ENCODE peak calls at places on chromosome 13, in ten cellular contexts. One of them, this sample, is unnamed.

GRCh38 chr13:28611021-28611420 is 47.9 kb upstream of the POMP start:
- DNase-seq in spleen: no peak
- DNase-seq in effector memory CD4-positive, alpha-beta T cell: no peak
- DNase-seq in Right ventricle myocardium superior: no peak
- DNase-seq in dermis microvascular lymphatic vessel endothelial cell: peak; percentile 17
- DNase-seq in stimulated activated CD4-positive, alpha-beta T cell treated with anti-CD3 and anti-CD28 coated beads, Interleukin-12 subunit alpha, Interleukin-12 subunit beta, amount 100 ng/mL, for 4 hours: no peak
- DNase-seq in colonic mucosa: no peak
- DNase-seq in GM03348: no peak
- DNase-seq in T-helper 9 cell: no peak
- DNase-seq in activated CD8-positive, alpha-beta memory T cell treated with anti-CD3 and anti-CD28 coated beads for 4 hours: no peak
- DNase-seq in this sample: no peak

GRCh38 chr13:91203430-91203829 is 144.1 kb upstream of the MIR17HG start:
- DNase-seq in spleen: no peak
- DNase-seq in effector memory CD4-positive, alpha-beta T cell: no peak
- DNase-seq in Right ventricle myocardium superior: no peak
- DNase-seq in dermis microvascular lymphatic vessel endothelial cell: no peak
- DNase-seq in stimulated activated CD4-positive, alpha-beta T cell treated with anti-CD3 and anti-CD28 coated beads, Interleukin-12 subunit alpha, Interleukin-12 subunit beta, amount 100 ng/mL, for 4 hours: no peak
- DNase-seq in colonic mucosa: no peak
- DNase-seq in GM03348: no peak
- DNase-seq in T-helper 9 cell: no peak
- DNase-seq in activated CD8-positive, alpha-beta memory T cell treated with anti-CD3 and anti-CD28 coated beads for 4 hours: no peak
- DNase-seq in this sample: no peak

GRCh38 chr13:33169273-33169980 is 116.1 kb downstream of the STARD13 start:
- DNase-seq in spleen: no peak
- DNase-seq in effector memory CD4-positive, alpha-beta T cell: no peak
- DNase-seq in Right ventricle myocardium superior: no peak
- DNase-seq in dermis microvascular lymphatic vessel endothelial cell: peak; percentile 68
- DNase-seq in stimulated activated CD4-positive, alpha-beta T cell treated with anti-CD3 and anti-CD28 coated beads, Interleukin-12 subunit alpha, Interleukin-12 subunit beta, amount 100 ng/mL, for 4 hours: no peak
- DNase-seq in colonic mucosa: no peak
- DNase-seq in GM03348: peak; percentile 42
- DNase-seq in T-helper 9 cell: no peak
- DNase-seq in activated CD8-positive, alpha-beta memory T cell treated with anti-CD3 and anti-CD28 coated beads for 4 hours: no peak
- DNase-seq in this sample: peak; percentile 59

GRCh38 chr13:34310539-34310938 is 492.6 kb downstream of the RFC3 start:
- DNase-seq in spleen: no peak
- DNase-seq in effector memory CD4-positive, alpha-beta T cell: no peak
- DNase-seq in Right ventricle myocardium superior: no peak
- DNase-seq in dermis microvascular lymphatic vessel endothelial cell: no peak
- DNase-seq in stimulated activated CD4-positive, alpha-beta T cell treated with anti-CD3 and anti-CD28 coated beads, Interleukin-12 subunit alpha, Interleukin-12 subunit beta, amount 100 ng/mL, for 4 hours: no peak
- DNase-seq in colonic mucosa: no peak
- DNase-seq in GM03348: no peak
- DNase-seq in T-helper 9 cell: no peak
- DNase-seq in activated CD8-positive, alpha-beta memory T cell treated with anti-CD3 and anti-CD28 coated beads for 4 hours: no peak
- DNase-seq in this sample: no peak

GRCh38 chr13:52070929-52071523 is 46.5 kb downstream of the UTP14C start:
- DNase-seq in spleen: no peak
- DNase-seq in effector memory CD4-positive, alpha-beta T cell: no peak
- DNase-seq in Right ventricle myocardium superior: no peak
- DNase-seq in dermis microvascular lymphatic vessel endothelial cell: peak; percentile 18
- DNase-seq in stimulated activated CD4-positive, alpha-beta T cell treated with anti-CD3 and anti-CD28 coated beads, Interleukin-12 subunit alpha, Interleukin-12 subunit beta, amount 100 ng/mL, for 4 hours: no peak
- DNase-seq in colonic mucosa: no peak
- DNase-seq in GM03348: peak; percentile 33
- DNase-seq in T-helper 9 cell: no peak
- DNase-seq in activated CD8-positive, alpha-beta memory T cell treated with anti-CD3 and anti-CD28 coated beads for 4 hours: no peak
- DNase-seq in this sample: no peak

GRCh38 chr13:111937763-111938375 is 129.1 kb upstream of the SOX1 start:
- DNase-seq in spleen: peak; percentile 63
- DNase-seq in effector memory CD4-positive, alpha-beta T cell: no peak
- DNase-seq in Right ventricle myocardium superior: no peak
- DNase-seq in dermis microvascular lymphatic vessel endothelial cell: no peak
- DNase-seq in stimulated activated CD4-positive, alpha-beta T cell treated with anti-CD3 and anti-CD28 coated beads, Interleukin-12 subunit alpha, Interleukin-12 subunit beta, amount 100 ng/mL, for 4 hours: no peak
- DNase-seq in colonic mucosa: no peak
- DNase-seq in GM03348: no peak
- DNase-seq in T-helper 9 cell: no peak
- DNase-seq in activated CD8-positive, alpha-beta memory T cell treated with anti-CD3 and anti-CD28 coated beads for 4 hours: no peak
- DNase-seq in this sample: no peak

GRCh38 chr13:49524740-49525501 is 29.2 kb downstream of the PHF11 start:
- DNase-seq in spleen: no peak
- DNase-seq in effector memory CD4-positive, alpha-beta T cell: no peak
- DNase-seq in Right ventricle myocardium superior: no peak
- DNase-seq in dermis microvascular lymphatic vessel endothelial cell: no peak
- DNase-seq in stimulated activated CD4-positive, alpha-beta T cell treated with anti-CD3 and anti-CD28 coated beads, Interleukin-12 subunit alpha, Interleukin-12 subunit beta, amount 100 ng/mL, for 4 hours: no peak
- DNase-seq in colonic mucosa: no peak
- DNase-seq in GM03348: no peak
- DNase-seq in T-helper 9 cell: no peak
- DNase-seq in activated CD8-positive, alpha-beta memory T cell treated with anti-CD3 and anti-CD28 coated beads for 4 hours: no peak
- DNase-seq in this sample: peak; percentile 21

GRCh38 chr13:23898101-23898500 is 799 bp upstream of the C1QTNF9B start:
- DNase-seq in spleen: no peak
- DNase-seq in effector memory CD4-positive, alpha-beta T cell: no peak
- DNase-seq in Right ventricle myocardium superior: no peak
- DNase-seq in dermis microvascular lymphatic vessel endothelial cell: no peak
- DNase-seq in stimulated activated CD4-positive, alpha-beta T cell treated with anti-CD3 and anti-CD28 coated beads, Interleukin-12 subunit alpha, Interleukin-12 subunit beta, amount 100 ng/mL, for 4 hours: no peak
- DNase-seq in colonic mucosa: peak; percentile 35
- DNase-seq in GM03348: peak; percentile 77
- DNase-seq in T-helper 9 cell: no peak
- DNase-seq in activated CD8-positive, alpha-beta memory T cell treated with anti-CD3 and anti-CD28 coated beads for 4 hours: no peak
- DNase-seq in this sample: peak; percentile 26

GRCh38 chr13:65292488-65292901 is 1937.6 kb downstream of the PCDH9 start:
- DNase-seq in spleen: no peak
- DNase-seq in effector memory CD4-positive, alpha-beta T cell: no peak
- DNase-seq in Right ventricle myocardium superior: no peak
- DNase-seq in dermis microvascular lymphatic vessel endothelial cell: peak; percentile 24
- DNase-seq in stimulated activated CD4-positive, alpha-beta T cell treated with anti-CD3 and anti-CD28 coated beads, Interleukin-12 subunit alpha, Interleukin-12 subunit beta, amount 100 ng/mL, for 4 hours: no peak
- DNase-seq in colonic mucosa: no peak
- DNase-seq in GM03348: peak; percentile 36
- DNase-seq in T-helper 9 cell: no peak
- DNase-seq in activated CD8-positive, alpha-beta memory T cell treated with anti-CD3 and anti-CD28 coated beads for 4 hours: no peak
- DNase-seq in this sample: no peak

GRCh38 chr13:80871481-80871880 is 530.6 kb upstream of the SPRY2 start:
- DNase-seq in spleen: no peak
- DNase-seq in effector memory CD4-positive, alpha-beta T cell: no peak
- DNase-seq in Right ventricle myocardium superior: no peak
- DNase-seq in dermis microvascular lymphatic vessel endothelial cell: peak; percentile 89
- DNase-seq in stimulated activated CD4-positive, alpha-beta T cell treated with anti-CD3 and anti-CD28 coated beads, Interleukin-12 subunit alpha, Interleukin-12 subunit beta, amount 100 ng/mL, for 4 hours: no peak
- DNase-seq in colonic mucosa: no peak
- DNase-seq in GM03348: no peak
- DNase-seq in T-helper 9 cell: no peak
- DNase-seq in activated CD8-positive, alpha-beta memory T cell treated with anti-CD3 and anti-CD28 coated beads for 4 hours: no peak
- DNase-seq in this sample: peak; percentile 35

GRCh38 chr13:66264976-66265375 is 965.2 kb downstream of the PCDH9 start:
- DNase-seq in spleen: no peak
- DNase-seq in effector memory CD4-positive, alpha-beta T cell: no peak
- DNase-seq in Right ventricle myocardium superior: no peak
- DNase-seq in dermis microvascular lymphatic vessel endothelial cell: no peak
- DNase-seq in stimulated activated CD4-positive, alpha-beta T cell treated with anti-CD3 and anti-CD28 coated beads, Interleukin-12 subunit alpha, Interleukin-12 subunit beta, amount 100 ng/mL, for 4 hours: no peak
- DNase-seq in colonic mucosa: no peak
- DNase-seq in GM03348: no peak
- DNase-seq in T-helper 9 cell: no peak
- DNase-seq in activated CD8-positive, alpha-beta memory T cell treated with anti-CD3 and anti-CD28 coated beads for 4 hours: no peak
- DNase-seq in this sample: peak; percentile 7

GRCh38 chr13:52405369-52405766 is 604 bp downstream of the THSD1 start:
- DNase-seq in spleen: no peak
- DNase-seq in effector memory CD4-positive, alpha-beta T cell: no peak
- DNase-seq in Right ventricle myocardium superior: no peak
- DNase-seq in dermis microvascular lymphatic vessel endothelial cell: peak; percentile 5
- DNase-seq in stimulated activated CD4-positive, alpha-beta T cell treated with anti-CD3 and anti-CD28 coated beads, Interleukin-12 subunit alpha, Interleukin-12 subunit beta, amount 100 ng/mL, for 4 hours: no peak
- DNase-seq in colonic mucosa: no peak
- DNase-seq in GM03348: peak; percentile 24
- DNase-seq in T-helper 9 cell: no peak
- DNase-seq in activated CD8-positive, alpha-beta memory T cell treated with anti-CD3 and anti-CD28 coated beads for 4 hours: no peak
- DNase-seq in this sample: no peak

GRCh38 chr13:64529874-64530485 is 2700.2 kb downstream of the PCDH9 start:
- DNase-seq in spleen: no peak
- DNase-seq in effector memory CD4-positive, alpha-beta T cell: no peak
- DNase-seq in Right ventricle myocardium superior: no peak
- DNase-seq in dermis microvascular lymphatic vessel endothelial cell: no peak
- DNase-seq in stimulated activated CD4-positive, alpha-beta T cell treated with anti-CD3 and anti-CD28 coated beads, Interleukin-12 subunit alpha, Interleukin-12 subunit beta, amount 100 ng/mL, for 4 hours: no peak
- DNase-seq in colonic mucosa: no peak
- DNase-seq in GM03348: peak; percentile 17
- DNase-seq in T-helper 9 cell: no peak
- DNase-seq in activated CD8-positive, alpha-beta memory T cell treated with anti-CD3 and anti-CD28 coated beads for 4 hours: no peak
- DNase-seq in this sample: no peak

GRCh38 chr13:75906315-75906714 is 270.2 kb downstream of the LMO7 start:
- DNase-seq in spleen: no peak
- DNase-seq in effector memory CD4-positive, alpha-beta T cell: no peak
- DNase-seq in Right ventricle myocardium superior: no peak
- DNase-seq in dermis microvascular lymphatic vessel endothelial cell: no peak
- DNase-seq in stimulated activated CD4-positive, alpha-beta T cell treated with anti-CD3 and anti-CD28 coated beads, Interleukin-12 subunit alpha, Interleukin-12 subunit beta, amount 100 ng/mL, for 4 hours: no peak
- DNase-seq in colonic mucosa: no peak
- DNase-seq in GM03348: no peak
- DNase-seq in T-helper 9 cell: no peak
- DNase-seq in activated CD8-positive, alpha-beta memory T cell treated with anti-CD3 and anti-CD28 coated beads for 4 hours: no peak
- DNase-seq in this sample: no peak

GRCh38 chr13:31485651-31486051 is 253.7 kb upstream of the RXFP2 start:
- DNase-seq in spleen: no peak
- DNase-seq in effector memory CD4-positive, alpha-beta T cell: no peak
- DNase-seq in Right ventricle myocardium superior: no peak
- DNase-seq in dermis microvascular lymphatic vessel endothelial cell: no peak
- DNase-seq in stimulated activated CD4-positive, alpha-beta T cell treated with anti-CD3 and anti-CD28 coated beads, Interleukin-12 subunit alpha, Interleukin-12 subunit beta, amount 100 ng/mL, for 4 hours: no peak
- DNase-seq in colonic mucosa: no peak
- DNase-seq in GM03348: no peak
- DNase-seq in T-helper 9 cell: no peak
- DNase-seq in activated CD8-positive, alpha-beta memory T cell treated with anti-CD3 and anti-CD28 coated beads for 4 hours: no peak
- DNase-seq in this sample: peak; percentile 44

GRCh38 chr13:102799544-102800144 is 725 bp downstream of the BIVM start:
- DNase-seq in spleen: peak; percentile 84
- DNase-seq in effector memory CD4-positive, alpha-beta T cell: no peak
- DNase-seq in Right ventricle myocardium superior: peak; percentile 65
- DNase-seq in dermis microvascular lymphatic vessel endothelial cell: peak; percentile 33
- DNase-seq in stimulated activated CD4-positive, alpha-beta T cell treated with anti-CD3 and anti-CD28 coated beads, Interleukin-12 subunit alpha, Interleukin-12 subunit beta, amount 100 ng/mL, for 4 hours: peak; percentile 3
- DNase-seq in colonic mucosa: no peak
- DNase-seq in GM03348: peak; percentile 55
- DNase-seq in T-helper 9 cell: no peak
- DNase-seq in activated CD8-positive, alpha-beta memory T cell treated with anti-CD3 and anti-CD28 coated beads for 4 hours: no peak
- DNase-seq in this sample: peak; percentile 21

GRCh38 chr13:114149774-114150740 is 17.6 kb upstream of the RASA3 start:
- DNase-seq in spleen: no peak
- DNase-seq in effector memory CD4-positive, alpha-beta T cell: no peak
- DNase-seq in Right ventricle myocardium superior: no peak
- DNase-seq in dermis microvascular lymphatic vessel endothelial cell: no peak
- DNase-seq in stimulated activated CD4-positive, alpha-beta T cell treated with anti-CD3 and anti-CD28 coated beads, Interleukin-12 subunit alpha, Interleukin-12 subunit beta, amount 100 ng/mL, for 4 hours: no peak
- DNase-seq in colonic mucosa: no peak
- DNase-seq in GM03348: no peak
- DNase-seq in T-helper 9 cell: no peak
- DNase-seq in activated CD8-positive, alpha-beta memory T cell treated with anti-CD3 and anti-CD28 coated beads for 4 hours: no peak
- DNase-seq in this sample: no peak

GRCh38 chr13:49214917-49215376 is 5.2 kb upstream of the MLNR start:
- DNase-seq in spleen: peak; percentile 90
- DNase-seq in effector memory CD4-positive, alpha-beta T cell: no peak
- DNase-seq in Right ventricle myocardium superior: peak; percentile 65
- DNase-seq in dermis microvascular lymphatic vessel endothelial cell: peak; percentile 7
- DNase-seq in stimulated activated CD4-positive, alpha-beta T cell treated with anti-CD3 and anti-CD28 coated beads, Interleukin-12 subunit alpha, Interleukin-12 subunit beta, amount 100 ng/mL, for 4 hours: peak; percentile 27
- DNase-seq in colonic mucosa: peak; percentile 67
- DNase-seq in GM03348: no peak
- DNase-seq in T-helper 9 cell: peak; percentile 13
- DNase-seq in activated CD8-positive, alpha-beta memory T cell treated with anti-CD3 and anti-CD28 coated beads for 4 hours: no peak
- DNase-seq in this sample: no peak

GRCh38 chr13:30081331-30081730 is 226.0 kb downstream of the KATNAL1 start:
- DNase-seq in spleen: no peak
- DNase-seq in effector memory CD4-positive, alpha-beta T cell: no peak
- DNase-seq in Right ventricle myocardium superior: no peak
- DNase-seq in dermis microvascular lymphatic vessel endothelial cell: no peak
- DNase-seq in stimulated activated CD4-positive, alpha-beta T cell treated with anti-CD3 and anti-CD28 coated beads, Interleukin-12 subunit alpha, Interleukin-12 subunit beta, amount 100 ng/mL, for 4 hours: no peak
- DNase-seq in colonic mucosa: no peak
- DNase-seq in GM03348: no peak
- DNase-seq in T-helper 9 cell: no peak
- DNase-seq in activated CD8-positive, alpha-beta memory T cell treated with anti-CD3 and anti-CD28 coated beads for 4 hours: no peak
- DNase-seq in this sample: no peak

GRCh38 chr13:48402325-48402962 is 10.5 kb downstream of the LPAR6 start:
- DNase-seq in spleen: no peak
- DNase-seq in effector memory CD4-positive, alpha-beta T cell: no peak
- DNase-seq in Right ventricle myocardium superior: no peak
- DNase-seq in dermis microvascular lymphatic vessel endothelial cell: no peak
- DNase-seq in stimulated activated CD4-positive, alpha-beta T cell treated with anti-CD3 and anti-CD28 coated beads, Interleukin-12 subunit alpha, Interleukin-12 subunit beta, amount 100 ng/mL, for 4 hours: no peak
- DNase-seq in colonic mucosa: no peak
- DNase-seq in GM03348: no peak
- DNase-seq in T-helper 9 cell: no peak
- DNase-seq in activated CD8-positive, alpha-beta memory T cell treated with anti-CD3 and anti-CD28 coated beads for 4 hours: no peak
- DNase-seq in this sample: no peak